ENCODE peak calls at places on chromosomes 11 and 22, in seven cellular contexts. One of them, this sample, is unnamed.

GRCh38 chr11:78694152-78694551 is 119.5 kb upstream of the NARS2 start:
- DNase-seq in neuronal stem cell: no peak
- DNase-seq in H9: no peak
- DNase-seq in mesendoderm: no peak
- DNase-seq in H1: no peak
- DNase-seq in mesenchymal stem cell: no peak
- DNase-seq in trophoblast cell: no peak
- DNase-seq in this sample: peak; percentile 8

GRCh38 chr11:114442559-114442958 is 3.3 kb downstream of the REXO2 start:
- DNase-seq in neuronal stem cell: no peak
- DNase-seq in H9: no peak
- DNase-seq in mesendoderm: no peak
- DNase-seq in H1: no peak
- DNase-seq in mesenchymal stem cell: no peak
- DNase-seq in trophoblast cell: no peak
- DNase-seq in this sample: no peak

GRCh38 chr22:24423519-24424000 is 3.8 kb upstream of the ADORA2A start:
- DNase-seq in neuronal stem cell: peak; percentile 57
- DNase-seq in H9: peak; percentile 68
- DNase-seq in mesendoderm: peak; percentile 42
- DNase-seq in H1: no peak
- DNase-seq in mesenchymal stem cell: no peak
- DNase-seq in trophoblast cell: no peak
- DNase-seq in this sample: no peak

GRCh38 chr11:118691926-118692830 is 12.7 kb upstream of the TREH start:
- DNase-seq in neuronal stem cell: no peak
- DNase-seq in H9: no peak
- DNase-seq in mesendoderm: peak; percentile 29
- DNase-seq in H1: no peak
- DNase-seq in mesenchymal stem cell: peak; percentile 64
- DNase-seq in trophoblast cell: peak; percentile 32
- DNase-seq in this sample: peak; percentile 67

GRCh38 chr11:108307751-108308150 is 84.9 kb downstream of the ATM start:
- DNase-seq in neuronal stem cell: no peak
- DNase-seq in H9: no peak
- DNase-seq in mesendoderm: no peak
- DNase-seq in H1: no peak
- DNase-seq in mesenchymal stem cell: no peak
- DNase-seq in trophoblast cell: no peak
- DNase-seq in this sample: no peak

GRCh38 chr11:120226242-120226641 is 13.7 kb upstream of the POU2F3 start:
- DNase-seq in neuronal stem cell: no peak
- DNase-seq in H9: no peak
- DNase-seq in mesendoderm: no peak
- DNase-seq in H1: no peak
- DNase-seq in mesenchymal stem cell: no peak
- DNase-seq in trophoblast cell: no peak
- DNase-seq in this sample: no peak

GRCh38 chr22:39967996-39968968 is 8.1 kb downstream of the TMA7B start:
- DNase-seq in neuronal stem cell: peak; percentile 41
- DNase-seq in H9: no peak
- DNase-seq in mesendoderm: peak; percentile 62
- DNase-seq in H1: no peak
- DNase-seq in mesenchymal stem cell: no peak
- DNase-seq in trophoblast cell: no peak
- DNase-seq in this sample: no peak

GRCh38 chr11:64120951-64121569 is 44.9 kb downstream of the MACROD1 start:
- DNase-seq in neuronal stem cell: no peak
- DNase-seq in H9: no peak
- DNase-seq in mesendoderm: no peak
- DNase-seq in H1: no peak
- DNase-seq in mesenchymal stem cell: peak; percentile 36
- DNase-seq in trophoblast cell: no peak
- DNase-seq in this sample: peak; percentile 24

GRCh38 chr11:124050770-124051169 is 9.6 kb upstream of the OR10G7 start:
- DNase-seq in neuronal stem cell: no peak
- DNase-seq in H9: no peak
- DNase-seq in mesendoderm: no peak
- DNase-seq in H1: no peak
- DNase-seq in mesenchymal stem cell: no peak
- DNase-seq in trophoblast cell: no peak
- DNase-seq in this sample: no peak

GRCh38 chr22:22863001-22863400 is 24.6 kb upstream of the IGLL5 start:
- DNase-seq in neuronal stem cell: no peak
- DNase-seq in H9: no peak
- DNase-seq in mesendoderm: no peak
- DNase-seq in H1: no peak
- DNase-seq in mesenchymal stem cell: no peak
- DNase-seq in trophoblast cell: peak; percentile 38
- DNase-seq in this sample: no peak

GRCh38 chr22:49764151-49764581 is 63.5 kb downstream of the BRD1 start:
- DNase-seq in neuronal stem cell: no peak
- DNase-seq in H9: peak; percentile 45
- DNase-seq in mesendoderm: no peak
- DNase-seq in H1: no peak
- DNase-seq in mesenchymal stem cell: no peak
- DNase-seq in trophoblast cell: no peak
- DNase-seq in this sample: no peak

GRCh38 chr11:119432484-119433368 is 9.8 kb upstream of the THY1 start:
- DNase-seq in neuronal stem cell: no peak
- DNase-seq in H9: no peak
- DNase-seq in mesendoderm: peak; percentile 62
- DNase-seq in H1: no peak
- DNase-seq in mesenchymal stem cell: peak; percentile 68
- DNase-seq in trophoblast cell: no peak
- DNase-seq in this sample: peak; percentile 77

GRCh38 chr11:47186937-47187681 is 875 bp upstream of the PACSIN3 start:
- DNase-seq in neuronal stem cell: peak; percentile 40
- DNase-seq in H9: peak; percentile 77
- DNase-seq in mesendoderm: peak; percentile 78
- DNase-seq in H1: no peak
- DNase-seq in mesenchymal stem cell: peak; percentile 74
- DNase-seq in trophoblast cell: no peak
- DNase-seq in this sample: peak; percentile 54

GRCh38 chr11:122440783-122441701 is 214.5 kb upstream of the UBASH3B start:
- DNase-seq in neuronal stem cell: peak; percentile 52
- DNase-seq in H9: peak; percentile 64
- DNase-seq in mesendoderm: peak; percentile 55
- DNase-seq in H1: no peak
- DNase-seq in mesenchymal stem cell: peak; percentile 18
- DNase-seq in trophoblast cell: no peak
- DNase-seq in this sample: no peak

GRCh38 chr22:31445642-31446041 is 44.0 kb downstream of the EIF4ENIF1 start:
- DNase-seq in neuronal stem cell: no peak
- DNase-seq in H9: no peak
- DNase-seq in mesendoderm: no peak
- DNase-seq in H1: no peak
- DNase-seq in mesenchymal stem cell: no peak
- DNase-seq in trophoblast cell: no peak
- DNase-seq in this sample: no peak

GRCh38 chr22:23754220-23754919 is at the start of gene VPREB3:
- DNase-seq in neuronal stem cell: no peak
- DNase-seq in H9: no peak
- DNase-seq in mesendoderm: no peak
- DNase-seq in H1: no peak
- DNase-seq in mesenchymal stem cell: no peak
- DNase-seq in trophoblast cell: no peak
- DNase-seq in this sample: no peak

GRCh38 chr22:46895753-46896152 is 133.3 kb downstream of the TBC1D22A start:
- DNase-seq in neuronal stem cell: no peak
- DNase-seq in H9: no peak
- DNase-seq in mesendoderm: no peak
- DNase-seq in H1: no peak
- DNase-seq in mesenchymal stem cell: no peak
- DNase-seq in trophoblast cell: no peak
- DNase-seq in this sample: no peak

GRCh38 chr11:103024086-103024485 is 67.9 kb downstream of the DCUN1D5 start:
- DNase-seq in neuronal stem cell: no peak
- DNase-seq in H9: no peak
- DNase-seq in mesendoderm: no peak
- DNase-seq in H1: no peak
- DNase-seq in mesenchymal stem cell: no peak
- DNase-seq in trophoblast cell: no peak
- DNase-seq in this sample: no peak

GRCh38 chr22:20951932-20952380 is 15.1 kb upstream of the AIFM3 start:
- DNase-seq in neuronal stem cell: no peak
- DNase-seq in H9: no peak
- DNase-seq in mesendoderm: no peak
- DNase-seq in H1: no peak
- DNase-seq in mesenchymal stem cell: no peak
- DNase-seq in trophoblast cell: peak; percentile 45
- DNase-seq in this sample: no peak

GRCh38 chr11:22859756-22860155 is 518 bp downstream of the CCDC179 start:
- DNase-seq in neuronal stem cell: no peak
- DNase-seq in H9: no peak
- DNase-seq in mesendoderm: no peak
- DNase-seq in H1: no peak
- DNase-seq in mesenchymal stem cell: no peak
- DNase-seq in trophoblast cell: no peak
- DNase-seq in this sample: no peak
- H2BK5ac ChIP-seq in neuronal stem cell: no peak overlapping the region
- H2BK5ac ChIP-seq in H9: no peak overlapping the region
- H2BK5ac ChIP-seq in mesendoderm: no peak overlapping the region
- H2BK5ac ChIP-seq in H1: no peak overlapping the region
- H2BK5ac ChIP-seq in mesenchymal stem cell: no peak overlapping the region
- H2BK5ac ChIP-seq in trophoblast cell: no peak overlapping the region
- H2BK5ac ChIP-seq in this sample: no peak overlapping the region

GRCh38 chr11:10454506-10454901 is 560 bp upstream of the AMPD3 start:
- DNase-seq in neuronal stem cell: no peak
- DNase-seq in H9: no peak
- DNase-seq in mesendoderm: no peak
- DNase-seq in H1: no peak
- DNase-seq in mesenchymal stem cell: no peak
- DNase-seq in trophoblast cell: no peak
- DNase-seq in this sample: no peak

GRCh38 chr11:10451399-10452116 is 3.5 kb upstream of the AMPD3 start:
- DNase-seq in neuronal stem cell: no peak
- DNase-seq in H9: no peak
- DNase-seq in mesendoderm: peak; percentile 14
- DNase-seq in H1: no peak
- DNase-seq in mesenchymal stem cell: no peak
- DNase-seq in trophoblast cell: no peak
- DNase-seq in this sample: no peak

GRCh38 chr11:10452211-10452767 is 2.8 kb upstream of the AMPD3 start:
- DNase-seq in neuronal stem cell: no peak
- DNase-seq in H9: no peak
- DNase-seq in mesendoderm: no peak
- DNase-seq in H1: no peak
- DNase-seq in mesenchymal stem cell: no peak
- DNase-seq in trophoblast cell: no peak
- DNase-seq in this sample: peak; percentile 19

GRCh38 chr11:10454902-10455631 is at the start of gene AMPD3:
- DNase-seq in neuronal stem cell: no peak
- DNase-seq in H9: peak; percentile 30
- DNase-seq in mesendoderm: no peak
- DNase-seq in H1: no peak
- DNase-seq in mesenchymal stem cell: peak; percentile 99
- DNase-seq in trophoblast cell: peak; percentile 42
- DNase-seq in this sample: peak; percentile 99

DNA sequence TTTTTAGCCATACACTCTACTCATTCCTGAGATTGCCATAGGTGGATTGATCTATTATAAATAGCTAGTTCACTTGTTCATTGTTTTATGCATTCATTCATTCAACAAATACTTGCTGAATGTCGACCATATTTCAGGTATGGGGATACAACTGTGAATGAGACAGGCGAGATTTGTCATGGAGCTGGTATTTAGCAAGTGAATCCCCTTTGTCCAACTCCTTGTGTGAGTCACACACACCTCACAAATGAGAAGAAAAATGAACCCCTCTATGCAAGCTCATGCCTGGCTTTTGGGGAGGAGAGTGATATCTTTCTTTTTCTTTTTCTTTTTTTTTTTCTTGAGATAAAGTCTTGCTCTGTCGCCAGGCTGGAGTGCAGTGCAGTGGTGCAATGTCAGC is 1.8 kb upstream of the AMPD3 start:
- DNase-seq in neuronal stem cell: no peak
- DNase-seq in H9: no peak
- DNase-seq in mesendoderm: no peak
- DNase-seq in H1: no peak
- DNase-seq in mesenchymal stem cell: no peak
- DNase-seq in trophoblast cell: no peak
- DNase-seq in this sample: peak; percentile 21
- H2BK5ac ChIP-seq in neuronal stem cell: no peak overlapping the region
- H2BK5ac ChIP-seq in H9: no peak overlapping the region
- H2BK5ac ChIP-seq in mesendoderm: no peak overlapping the region
- H2BK5ac ChIP-seq in H1: no peak overlapping the region
- H2BK5ac ChIP-seq in mesenchymal stem cell: no peak overlapping the region
- H2BK5ac ChIP-seq in trophoblast cell: no peak overlapping the region
- H2BK5ac ChIP-seq in this sample: no peak overlapping the region

GRCh38 chr11:73390601-73391565 is 14.7 kb downstream of the RELT start:
- DNase-seq in neuronal stem cell: no peak
- DNase-seq in H9: no peak
- DNase-seq in mesendoderm: no peak
- DNase-seq in H1: no peak
- DNase-seq in mesenchymal stem cell: no peak
- DNase-seq in trophoblast cell: no peak
- DNase-seq in this sample: no peak

GRCh38 chr11:73388241-73389133 is 12.3 kb downstream of the RELT start:
- DNase-seq in neuronal stem cell: no peak
- DNase-seq in H9: no peak
- DNase-seq in mesendoderm: peak; percentile 46
- DNase-seq in H1: no peak
- DNase-seq in mesenchymal stem cell: no peak
- DNase-seq in trophoblast cell: no peak
- DNase-seq in this sample: no peak

GRCh38 chr11:73391665-73392064 is 15.5 kb downstream of the RELT start:
- DNase-seq in neuronal stem cell: no peak
- DNase-seq in H9: no peak
- DNase-seq in mesendoderm: no peak
- DNase-seq in H1: no peak
- DNase-seq in mesenchymal stem cell: no peak
- DNase-seq in trophoblast cell: no peak
- DNase-seq in this sample: no peak

GRCh38 chr11:73389134-73389525 is 12.9 kb downstream of the RELT start:
- DNase-seq in neuronal stem cell: no peak
- DNase-seq in H9: no peak
- DNase-seq in mesendoderm: no peak
- DNase-seq in H1: no peak
- DNase-seq in mesenchymal stem cell: no peak
- DNase-seq in trophoblast cell: no peak
- DNase-seq in this sample: no peak

DNA sequence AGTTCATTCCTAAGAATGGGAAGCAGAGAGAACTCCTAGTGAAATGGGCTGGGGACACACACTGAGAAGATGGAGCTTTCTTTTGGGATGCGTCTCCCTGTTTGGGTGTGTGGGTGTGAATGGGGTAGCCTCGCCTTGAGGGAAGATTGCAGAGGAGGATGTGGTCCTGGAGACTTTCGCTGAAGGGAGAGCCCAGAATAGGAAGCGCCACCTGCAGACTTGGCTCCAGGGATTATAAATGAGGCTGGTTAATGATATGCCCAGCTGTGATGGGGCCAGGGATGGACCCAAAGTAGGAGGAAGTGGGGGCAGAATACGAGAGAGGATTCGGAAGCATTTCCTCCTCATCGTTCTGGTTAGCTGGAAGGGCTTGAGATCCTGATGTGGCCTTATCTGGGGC is 13.7 kb downstream of the RELT start:
- DNase-seq in neuronal stem cell: no peak
- DNase-seq in H9: no peak
- DNase-seq in mesendoderm: no peak
- DNase-seq in H1: no peak
- DNase-seq in mesenchymal stem cell: no peak
- DNase-seq in trophoblast cell: no peak
- DNase-seq in this sample: no peak
- H2BK5ac ChIP-seq in neuronal stem cell: no peak overlapping the region
- H2BK5ac ChIP-seq in H9: no peak overlapping the region
- H2BK5ac ChIP-seq in mesendoderm: no peak overlapping the region
- H2BK5ac ChIP-seq in H1: no peak overlapping the region
- H2BK5ac ChIP-seq in mesenchymal stem cell: no peak overlapping the region
- H2BK5ac ChIP-seq in trophoblast cell: no peak overlapping the region
- H2BK5ac ChIP-seq in this sample: no peak overlapping the region

GRCh38 chr11:116831790-116832349 is 2.2 kb downstream of the APOC3 start:
- DNase-seq in neuronal stem cell: no peak
- DNase-seq in H9: no peak
- DNase-seq in mesendoderm: no peak
- DNase-seq in H1: no peak
- DNase-seq in mesenchymal stem cell: no peak
- DNase-seq in trophoblast cell: no peak
- DNase-seq in this sample: no peak
- H2BK5ac ChIP-seq in neuronal stem cell: no peak overlapping the region
- H2BK5ac ChIP-seq in H9: no peak overlapping the region
- H2BK5ac ChIP-seq in mesendoderm: no peak overlapping the region
- H2BK5ac ChIP-seq in H1: no peak overlapping the region
- H2BK5ac ChIP-seq in mesenchymal stem cell: no peak overlapping the region
- H2BK5ac ChIP-seq in trophoblast cell: no peak overlapping the region
- H2BK5ac ChIP-seq in this sample: no peak overlapping the region

This sample was measured in IMR-90.